ENCODE peak calls at places on chromosomes 13 and 19, in four cellular contexts. W, I, J and Z are unnamed samples. For H3K4me1 and H3K9me3, the result is how much of the 10 kb centered on the place peaks cover.

GRCh38 chr13:28560612-28561011 is 65.7 kb upstream of the FLT1 start:
- DNase-seq in W (no peak), J (no peak), I (no peak), Z (no peak)

GRCh38 chr13:75226755-75227435 is 255.1 kb downstream of the TBC1D4 start:
- DNase-seq in J (no peak), W (peak), I (no peak), Z (no peak)

GRCh38 chr13:46633416-46633815 is 80.4 kb downstream of the LRCH1 start:
- DNase-seq in I (no peak), W (peak), J (no peak), Z (no peak)

GRCh38 chr13:104773775-104774174 is 1707.6 kb upstream of the SLC10A2 start:
- DNase-seq in I (no peak), W (no peak), J (no peak), Z (no peak)

GRCh38 chr13:44837250-44837649 is 152.0 kb downstream of the NUFIP1 start:
- DNase-seq in I (no peak), J (no peak), W (peak), Z (no peak)

GRCh38 chr13:97328222-97328790 is 105.7 kb upstream of the RAP2A start:
- DNase-seq in W (no peak), I (no peak), J (no peak), Z (no peak)

GRCh38 chr19:49559928-49560327 is 20.4 kb downstream of the NOSIP start:
- DNase-seq in W (peak), I (no peak), J (no peak), Z (no peak)

GRCh38 chr19:18477042-18477760 is 39.3 kb upstream of the ISYNA1 start:
- DNase-seq in I (no peak), W (peak), J (no peak), Z (no peak)

GRCh38 chr19:49637865-49638350 is 2.0 kb downstream of the RRAS start:
- DNase-seq in J (peak), W (peak), I (no peak), Z (peak)

GRCh38 chr13:38008636-38009035 is 139.1 kb upstream of the TRPC4 start:
- DNase-seq in W (no peak), J (no peak), I (no peak), Z (no peak)

GRCh38 chr19:37977992-37978391 is 71.0 kb downstream of the SIPA1L3 start:
- DNase-seq in I (no peak), J (no peak), W (no peak), Z (no peak)

DNA sequence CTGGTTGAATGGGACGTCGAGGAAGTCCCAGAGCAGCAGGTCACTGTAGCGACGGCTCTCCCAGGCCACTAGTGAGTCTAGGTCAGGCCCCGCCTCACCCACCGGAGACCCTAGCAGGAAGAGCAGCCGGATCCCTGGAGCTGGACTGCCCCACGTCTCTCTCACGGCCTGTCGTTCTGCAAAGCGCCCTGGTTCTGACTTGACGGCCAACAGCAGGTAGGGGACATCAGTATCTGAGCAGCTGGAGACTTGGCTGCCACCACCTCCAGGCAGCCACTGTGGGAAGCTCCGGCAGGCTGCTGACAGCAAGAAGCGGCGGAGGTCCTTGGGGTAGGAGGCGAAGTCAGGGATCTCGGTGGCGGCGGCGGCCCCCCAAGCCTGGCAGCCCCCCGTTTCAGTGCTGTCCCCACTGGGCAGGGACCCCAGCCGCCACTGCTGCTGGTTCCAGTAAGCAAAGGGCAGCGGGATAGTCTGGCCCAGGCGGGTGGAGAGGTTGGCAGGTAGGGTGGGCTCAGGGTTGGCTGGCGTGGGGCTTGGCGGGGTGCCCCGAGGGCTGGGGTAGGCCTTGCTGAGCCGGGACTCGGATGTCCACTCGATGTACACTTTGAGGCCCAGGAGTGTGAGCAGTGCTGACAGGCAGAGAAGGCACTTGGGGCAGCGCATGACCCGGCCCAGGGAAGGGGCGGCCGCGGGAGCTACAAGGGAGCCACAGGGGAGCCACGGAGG is 895 bp downstream of the B3GNT8 start:
- DNase-seq in I (no peak), W (peak), J (no peak), Z (peak)
- H3K4me1 ChIP-seq in I (under half), W (under half), J (under half), Z (under half)

DNA sequence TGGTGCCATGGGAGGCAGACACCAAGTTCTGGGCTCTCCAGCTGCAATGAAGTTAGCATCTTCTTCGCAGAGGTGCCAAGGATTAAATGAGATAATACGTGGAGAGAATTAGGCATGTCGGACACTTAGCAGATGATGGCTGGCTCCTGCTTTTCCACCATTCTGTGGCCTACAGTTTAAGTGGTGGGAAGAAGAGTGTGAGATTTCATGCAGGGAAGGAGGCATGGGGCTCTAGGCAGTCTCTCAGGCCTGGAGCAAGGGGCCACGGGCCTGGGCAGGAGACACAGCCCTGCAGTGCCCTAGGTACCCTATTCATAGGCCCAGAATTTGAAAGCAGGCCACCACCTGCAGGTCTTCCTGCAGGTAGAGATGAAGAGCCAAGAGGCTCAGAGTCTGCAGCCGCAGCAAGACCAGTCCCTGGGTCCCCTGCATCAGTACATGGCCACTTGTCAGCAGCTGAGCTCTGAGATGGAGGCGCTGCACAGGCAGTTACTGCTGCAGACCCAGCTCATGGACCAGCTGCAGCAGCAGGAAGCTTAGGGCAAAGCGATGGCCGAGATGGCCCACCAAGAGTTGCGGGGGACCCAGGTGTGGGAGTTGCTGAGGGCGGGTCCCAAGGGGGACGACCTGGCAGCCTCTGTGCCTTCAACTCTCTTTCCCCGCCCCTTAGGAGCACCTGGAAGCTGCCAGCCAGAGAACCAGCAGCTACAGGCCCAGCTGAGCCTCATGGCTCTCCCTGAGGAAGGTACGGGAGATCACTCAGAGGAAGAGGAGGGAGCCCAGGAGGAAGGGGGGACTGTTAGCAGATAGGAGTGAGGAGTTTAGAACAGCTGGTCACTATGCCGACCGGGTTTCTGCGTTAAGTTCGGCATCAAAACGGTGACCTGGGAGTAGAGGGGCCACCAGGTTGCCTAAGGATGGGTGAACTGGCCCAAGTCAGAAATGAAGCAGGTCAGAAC is 33.2 kb upstream of the ZNF492 start:
- DNase-seq in J (no peak), I (no peak), W (peak), Z (no peak)
- H3K9me3 ChIP-seq in J (under half), I (under half), W (under half), Z (half or more)

DNA sequence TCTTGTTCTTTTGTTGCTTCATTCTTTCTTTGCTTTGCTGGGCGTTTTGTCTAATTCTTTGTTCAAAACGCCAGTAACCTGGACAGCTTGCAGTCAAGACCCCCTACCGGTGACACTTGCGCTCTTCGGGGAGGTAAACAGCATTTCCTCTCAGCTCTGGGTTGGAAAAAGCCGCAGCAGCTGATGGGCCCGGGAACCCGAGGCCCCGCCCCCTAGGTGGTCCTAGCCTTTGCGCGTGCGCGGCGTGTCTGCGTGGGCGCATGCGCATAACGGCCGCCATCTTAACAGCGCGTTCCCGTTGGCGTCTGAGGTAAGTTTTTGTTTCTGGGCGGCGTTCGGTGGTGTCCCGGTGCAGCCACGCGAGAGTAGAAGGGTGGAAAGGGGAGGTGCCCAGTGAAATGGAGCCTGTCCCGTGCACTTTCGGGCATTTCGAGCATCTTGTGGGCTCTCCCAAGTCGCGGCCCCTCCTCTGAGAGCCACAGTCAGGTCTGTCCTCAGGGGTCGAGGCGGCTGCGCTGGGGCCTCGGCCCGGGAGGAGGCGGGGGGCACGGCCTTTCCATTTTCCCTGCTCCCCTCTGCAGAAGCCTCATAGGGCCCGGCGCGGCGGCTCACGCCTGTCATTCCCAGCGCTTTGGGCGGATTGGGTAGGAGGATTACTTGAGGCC is at the start of gene ZNF559:
- DNase-seq in W (peak), J (peak), I (peak), Z (peak)
- TF ChIP-seq CTCF in W (peak), J (no peak), I (peak), Z (no peak)

GRCh38 chr19:50722248-50723013 is 733 bp upstream of the CLEC11A start:
- DNase-seq in I (no peak), J (no peak), W (peak), Z (no peak)

GRCh38 chr19:50723069-50723468 is at the start of gene CLEC11A:
- DNase-seq in W (peak), I (no peak), J (peak), Z (peak)

GRCh38 chr19:50724522-50725217 is 1.5 kb downstream of the CLEC11A start:
- DNase-seq in J (peak), I (peak), W (peak), Z (peak)

GRCh38 chr19:50725218-50725931 is 2.2 kb downstream of the CLEC11A start:
- DNase-seq in I (no peak), J (no peak), W (no peak), Z (no peak)

GRCh38 chr19:50723735-50724521 is 764 bp downstream of the CLEC11A start:
- DNase-seq in W (peak), J (no peak), I (no peak), Z (no peak)
- H3K4me1 ChIP-seq in W (under half), J (under half), I (under half), Z (under half)

GRCh38 chr19:2201473-2202148 is 34.5 kb downstream of the PLEKHJ1 start:
- DNase-seq in W (no peak), I (no peak), J (no peak), Z (no peak)
- H3K9me3 ChIP-seq in W (under half), I (under half), J (under half), Z (under half)

GRCh38 chr13:85261757-85262346 is 537.4 kb downstream of the SLITRK6 start:
- DNase-seq in I (no peak), W (no peak), J (no peak), Z (no peak)
- TF ChIP-seq CTCF in I (peak), W (no peak), J (no peak), Z (no peak)

GRCh38 chr19:35301961-35302360 is 10.0 kb downstream of the MAG start:
- DNase-seq in W (no peak), J (no peak), I (no peak), Z (no peak)
- H3K4me1 ChIP-seq in W (under half), J (under half), I (under half), Z (under half)